ENCODE peak calls at places on chromosomes 1 and 21, in nine cellular contexts. K, B, T, G, C, R, H, D and N are unnamed samples.

GRCh38 chr1:63892632-63893395 is 119.0 kb downstream of the ROR1 start:
- DNase-seq in K (no peak), B (no peak), T (peak; percentile 68), G (no peak), C (no peak), R (no peak), H (no peak), D (peak; percentile 48), N (peak; percentile 85)

GRCh38 chr1:95650631-95651030 is 416.6 kb downstream of the RWDD3 start:
- DNase-seq in K (no peak), B (no peak), T (no peak), G (no peak), C (no peak), R (no peak), H (no peak), D (peak; percentile 93), N (no peak)

GRCh38 chr1:1137256-1138045 is 21.6 kb upstream of the C1orf159 start:
- DNase-seq in K (no peak), B (peak; percentile 64), T (no peak), G (peak; percentile 52), C (peak; percentile 64), R (no peak), H (no peak), D (no peak), N (no peak)

GRCh38 chr1:91402023-91402422 is 2.6 kb downstream of the HFM1 start:
- DNase-seq in K (peak; percentile 13), B (no peak), T (no peak), G (peak; percentile 16), C (no peak), R (no peak), H (no peak), D (peak; percentile 46), N (no peak)

GRCh38 chr1:26923711-26924110 is 2.2 kb downstream of the NUDC start:
- DNase-seq in K (no peak), B (no peak), T (peak; percentile 70), G (no peak), C (no peak), R (no peak), H (no peak), D (peak; percentile 50), N (no peak)

GRCh38 chr1:228786361-228787129 is 51.3 kb downstream of the RHOU start:
- DNase-seq in K (no peak), B (no peak), T (no peak), G (no peak), C (no peak), R (no peak), H (no peak), D (no peak), N (no peak)

GRCh38 chr1:197144570-197145325 is 1.7 kb downstream of the ASPM start:
- DNase-seq in K (no peak), B (no peak), T (peak; percentile 46), G (peak; percentile 8), C (no peak), R (no peak), H (no peak), D (peak; percentile 47), N (no peak)

GRCh38 chr1:22808186-22808845 is 97.7 kb downstream of the EPHB2 start:
- DNase-seq in K (no peak), B (no peak), T (peak; percentile 31), G (no peak), C (no peak), R (no peak), H (no peak), D (peak; percentile 52), N (no peak)

GRCh38 chr1:222600274-222600673 is 10.5 kb upstream of the TAF1A start:
- DNase-seq in K (no peak), B (no peak), T (no peak), G (no peak), C (no peak), R (no peak), H (no peak), D (peak; percentile 18), N (no peak)

GRCh38 chr1:92482404-92482664 is 4.4 kb downstream of the GFI1 start:
- DNase-seq in K (no peak), B (no peak), T (no peak), G (no peak), C (no peak), R (no peak), H (no peak), D (no peak), N (no peak)

GRCh38 chr1:92484171-92484471 is 2.6 kb downstream of the GFI1 start:
- DNase-seq in K (no peak), B (no peak), T (no peak), G (no peak), C (no peak), R (no peak), H (no peak), D (no peak), N (no peak)

GRCh38 chr1:92481598-92482403 is 4.9 kb downstream of the GFI1 start:
- DNase-seq in K (peak; percentile 43), B (no peak), T (no peak), G (no peak), C (no peak), R (no peak), H (no peak), D (no peak), N (no peak)

GRCh38 chr1:92483442-92484170 is 3.1 kb downstream of the GFI1 start:
- DNase-seq in K (peak; percentile 79), B (no peak), T (no peak), G (peak; percentile 78), C (peak; percentile 51), R (no peak), H (no peak), D (no peak), N (no peak)

GRCh38 chr1:92482665-92483441 is 3.9 kb downstream of the GFI1 start:
- DNase-seq in K (peak; percentile 62), B (no peak), T (no peak), G (peak; percentile 49), C (peak; percentile 25), R (no peak), H (no peak), D (no peak), N (no peak)
- H3K4me3 ChIP-seq in K (peak overlapping the region; percentile 75), B (peak overlapping the region; percentile 71), T (peak overlapping the region; percentile 22), G (peak overlapping the region; percentile 92), C (peak overlapping the region; percentile 27), R (no peak overlapping the region), H (peak overlapping the region; percentile 72), D (no peak overlapping the region), N (no peak overlapping the region)

DNA sequence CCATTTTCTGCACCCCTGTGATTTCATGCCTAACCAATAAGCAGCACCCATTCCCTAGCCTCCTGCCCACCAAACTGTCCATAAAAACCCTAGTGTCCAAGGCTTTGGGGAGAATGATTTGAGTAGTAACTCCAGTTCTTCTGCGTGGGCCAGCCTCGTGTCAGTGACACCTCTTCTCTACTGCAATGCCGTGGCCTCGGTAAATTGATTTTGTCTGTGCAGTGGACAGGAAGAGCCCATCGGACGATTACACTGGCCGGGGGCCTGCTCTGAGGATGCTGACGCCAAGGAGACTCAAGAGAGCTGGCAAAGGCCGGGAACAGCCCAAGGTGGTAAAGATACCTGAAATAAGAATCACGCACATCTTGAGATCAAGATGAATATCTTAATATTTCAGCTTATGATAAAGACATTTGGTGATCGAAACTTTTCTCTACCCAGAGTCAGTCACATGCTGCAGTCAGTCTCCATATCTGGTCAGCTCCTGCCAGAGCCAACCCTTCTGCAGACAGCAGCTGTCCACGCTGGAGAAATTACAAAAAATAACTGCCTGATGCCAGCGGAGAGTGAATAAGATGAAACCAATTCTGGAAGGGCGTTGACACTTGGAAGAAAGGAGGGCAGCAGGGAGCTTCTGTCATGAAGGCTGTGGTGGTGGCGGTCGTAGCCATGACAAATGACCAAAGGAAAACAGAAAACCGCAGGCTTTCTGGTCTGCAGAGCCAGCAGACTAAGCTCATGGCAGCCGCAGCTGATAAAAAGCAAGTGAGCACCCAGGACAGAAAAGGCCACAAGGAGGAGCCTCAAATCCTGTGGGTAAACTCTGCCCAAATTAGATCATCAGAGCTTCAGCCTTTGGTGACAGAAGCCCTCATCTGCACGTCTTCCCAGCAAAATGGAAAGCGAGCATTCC is 29.1 kb downstream of the RSPH1 start:
- DNase-seq in K (peak; percentile 60), B (no peak), T (peak; percentile 49), G (peak; percentile 85), C (peak; percentile 54), R (peak; percentile 70), H (no peak), D (peak; percentile 46), N (no peak)
- TF ChIP-seq CTCF in K (peak; percentile 63), B (no peak), T (peak; percentile 56), G (peak; percentile 58), C (no peak), R (no peak), H (no peak), D (peak; percentile 64), N (peak; percentile 20)

GRCh38 chr1:47703981-47704596 is 266.2 kb downstream of the FOXD2 start:
- DNase-seq in K (no peak), B (no peak), T (peak; percentile 32), G (no peak), C (no peak), R (no peak), H (no peak), D (peak; percentile 35), N (no peak)
- H3K4me3 ChIP-seq in K (no peak overlapping the region), B (no peak overlapping the region), T (no peak overlapping the region), G (no peak overlapping the region), C (no peak overlapping the region), R (no peak overlapping the region), H (no peak overlapping the region), D (no peak overlapping the region), N (no peak overlapping the region)

GRCh38 chr1:6704746-6705145 is 3.1 kb upstream of the DNAJC11 start:
- DNase-seq in K (no peak), B (no peak), T (no peak), G (peak; percentile 15), C (no peak), R (no peak), H (no peak), D (no peak), N (no peak)

GRCh38 chr1:6695861-6696260 is 5.8 kb downstream of the DNAJC11 start:
- DNase-seq in K (no peak), B (no peak), T (peak; percentile 29), G (no peak), C (no peak), R (no peak), H (no peak), D (no peak), N (no peak)

GRCh38 chr1:6700853-6701436 is 671 bp downstream of the DNAJC11 start:
- DNase-seq in K (no peak), B (no peak), T (no peak), G (peak; percentile 6), C (no peak), R (no peak), H (no peak), D (no peak), N (no peak)

GRCh38 chr1:6703016-6703415 is 1.4 kb upstream of the DNAJC11 start:
- DNase-seq in K (no peak), B (no peak), T (no peak), G (no peak), C (no peak), R (no peak), H (no peak), D (no peak), N (no peak)

DNA sequence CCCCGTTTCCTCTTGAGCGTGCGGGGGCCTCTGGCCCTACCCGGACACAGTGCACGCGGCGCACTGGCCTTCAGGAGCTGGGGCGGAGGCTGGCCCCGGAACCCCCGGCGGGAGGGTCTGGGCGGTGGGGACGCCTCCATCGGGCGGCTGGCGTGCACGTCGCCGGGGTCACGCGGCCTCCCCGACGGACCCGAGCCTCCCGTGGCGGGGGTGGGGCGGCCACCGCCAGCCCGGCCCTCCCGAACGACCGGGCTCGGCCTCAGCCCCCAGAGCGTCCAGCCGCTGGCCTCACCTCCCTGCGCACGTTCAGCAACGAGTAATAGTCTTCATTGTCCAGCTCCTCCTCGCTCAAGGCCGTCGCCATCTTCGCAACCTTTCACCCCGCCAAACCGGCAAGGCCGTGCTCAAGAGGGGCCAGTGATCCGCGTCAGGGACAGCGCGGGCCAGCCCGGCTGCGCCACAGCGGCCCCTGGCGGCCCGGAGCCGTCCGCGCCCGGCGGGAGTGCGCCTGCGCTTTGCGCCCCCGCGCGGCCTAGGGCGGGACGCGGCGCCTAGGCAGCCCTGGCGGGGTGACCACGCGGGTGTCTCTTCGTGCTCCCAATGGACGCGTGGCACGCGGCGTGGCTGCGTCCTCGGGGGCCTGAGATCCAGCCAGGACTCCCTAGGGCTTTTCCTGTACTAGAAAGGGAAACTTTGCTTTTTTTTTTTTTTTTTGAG is at the start of gene DNAJC11:
- DNase-seq in K (peak; percentile 90), B (peak; percentile 90), T (peak; percentile 81), G (peak; percentile 91), C (peak; percentile 91), R (peak; percentile 96), H (peak; percentile 58), D (peak; percentile 68), N (peak; percentile 60)
- TF ChIP-seq CTCF in K (peak; percentile 90), B (peak; percentile 93), T (peak; percentile 57), G (peak; percentile 57), C (peak; percentile 100), R (no peak), H (peak; percentile 63), D (peak; percentile 76), N (peak; percentile 58)